ENCODE peak calls at places on chromosome 18, in ten cellular contexts. T is thyroid gland, Z is foreskin fibroblast, M is colonic mucosa, R is brain microvascular endothelial cell, S is coronary artery, F is endothelial cell, I is neural progenitor cell, X is GM06990, C is psoas muscle. D is an unnamed sample.

GRCh38 chr18:26468931-26469340 is 79.4 kb downstream of the KCTD1 start:
- DNase-seq in F (peak), X (no peak), R (no peak), Z (no peak), M (no peak), T (no peak), C (no peak), I (peak), S (no peak), D (peak)

GRCh38 chr18:5601188-5601624 is 57.4 kb upstream of the EPB41L3 start:
- DNase-seq in R (no peak), F (no peak), S (no peak), I (no peak), T (no peak), C (no peak), X (no peak), Z (no peak), M (no peak), D (no peak)

GRCh38 chr18:23933407-23933806 is 81.1 kb upstream of the TTC39C start:
- DNase-seq in C (no peak), R (no peak), F (no peak), Z (peak), I (no peak), T (no peak), M (no peak), X (no peak), S (no peak), D (no peak)

GRCh38 chr18:11587432-11587831 is 22.0 kb upstream of the SLC35G4 start:
- DNase-seq in F (no peak), S (no peak), C (no peak), T (no peak), R (no peak), I (no peak), M (no peak), Z (no peak), X (no peak), D (no peak)

GRCh38 chr18:12028674-12029073 is 47.4 kb downstream of the IMPA2 start:
- DNase-seq in F (no peak), M (no peak), S (no peak), X (no peak), I (no peak), R (no peak), T (no peak), Z (no peak), C (no peak), D (no peak)

GRCh38 chr18:39500320-39500719 is 1934.7 kb upstream of the CELF4 start:
- DNase-seq in M (no peak), F (no peak), C (no peak), X (no peak), I (peak), T (no peak), R (no peak), S (no peak), Z (no peak), D (no peak)

GRCh38 chr18:35277633-35278032 is 12.4 kb downstream of the ZSCAN30 start:
- DNase-seq in S (no peak), F (no peak), M (no peak), X (no peak), T (no peak), I (no peak), Z (no peak), R (no peak), C (no peak), D (no peak)

GRCh38 chr18:76619342-76620315 is 124.6 kb upstream of the ZNF516 start:
- DNase-seq in Z (peak), X (no peak), C (peak), R (peak), S (no peak), F (peak), M (peak), T (peak), I (peak), D (no peak)

GRCh38 chr18:76495435-76496199 is 575 bp upstream of the ZNF516 start:
- DNase-seq in S (no peak), F (peak), M (peak), Z (peak), R (peak), T (peak), C (peak), X (peak), I (peak), D (peak)

GRCh38 chr18:23452728-23453656 is at the start of gene RIOK3:
- DNase-seq in R (peak), X (peak), Z (peak), C (peak), F (peak), I (peak), T (peak), S (peak), M (peak), D (peak)

GRCh38 chr18:78092901-78093300 is 843.3 kb downstream of the GALR1 start:
- DNase-seq in R (no peak), S (no peak), M (no peak), F (no peak), I (no peak), Z (no peak), T (no peak), C (no peak), X (no peak), D (no peak)

GRCh38 chr18:525066-525797 is 24.7 kb upstream of the COLEC12 start:
- DNase-seq in S (no peak), C (no peak), M (no peak), X (no peak), Z (peak), F (no peak), T (no peak), I (no peak), R (peak), D (no peak)

GRCh38 chr18:59624384-59624760 is 72.9 kb downstream of the CCBE1 start:
- DNase-seq in Z (no peak), C (no peak), I (no peak), T (no peak), F (no peak), X (no peak), R (no peak), M (no peak), S (no peak), D (no peak)

GRCh38 chr18:46070683-46071614 is 1.1 kb downstream of the PSTPIP2 start:
- DNase-seq in Z (no peak), T (no peak), S (no peak), R (no peak), F (peak), C (no peak), I (no peak), M (no peak), X (peak), D (no peak)

GRCh38 chr18:47969851-47970250 is 39.4 kb upstream of the SMAD2 start:
- DNase-seq in T (no peak), S (no peak), M (no peak), F (no peak), Z (no peak), I (no peak), R (peak), X (no peak), C (no peak), D (no peak)

GRCh38 chr18:37956902-37957301 is 391.3 kb upstream of the CELF4 start:
- DNase-seq in R (no peak), M (no peak), X (no peak), C (no peak), T (no peak), F (no peak), Z (no peak), S (no peak), I (no peak), D (no peak)

GRCh38 chr18:58896268-58896667 is 31.6 kb downstream of the ZNF532 start:
- DNase-seq in T (peak), C (no peak), F (no peak), M (no peak), S (no peak), R (no peak), X (peak), Z (no peak), I (no peak), D (peak)

GRCh38 chr18:28766721-28767120 is 589.8 kb upstream of the CDH2 start:
- DNase-seq in F (no peak), C (no peak), T (no peak), S (no peak), R (no peak), M (no peak), I (no peak), X (no peak), Z (peak), D (no peak)

GRCh38 chr18:33282709-33283333 is 157.7 kb downstream of the CCDC178 start:
- DNase-seq in I (no peak), M (no peak), T (peak), S (peak), R (no peak), Z (no peak), X (no peak), F (no peak), C (no peak), D (no peak)

GRCh38 chr18:21145371-21145770 is 33.8 kb upstream of the ROCK1 start:
- DNase-seq in C (no peak), I (no peak), X (no peak), T (no peak), R (no peak), F (no peak), S (no peak), Z (no peak), M (no peak), D (no peak)

GRCh38 chr18:22828171-22828570 is 105.0 kb upstream of the RBBP8 start:
- DNase-seq in C (no peak), R (no peak), S (no peak), I (no peak), T (no peak), M (no peak), Z (peak), F (no peak), X (no peak), D (no peak)

GRCh38 chr18:77096031-77096371 is 36.6 kb downstream of the MBP start:
- DNase-seq in T (no peak), M (no peak), Z (no peak), F (no peak), X (no peak), R (no peak), C (no peak), S (no peak), I (no peak), D (no peak)

GRCh38 chr18:21463718-21464117 is 136.8 kb downstream of the ESCO1 start:
- DNase-seq in I (no peak), M (no peak), C (no peak), S (no peak), X (no peak), R (no peak), Z (no peak), T (no peak), F (no peak), D (no peak)

GRCh38 chr18:57542126-57542525 is 44.4 kb downstream of the FECH start:
- DNase-seq in R (peak), T (no peak), I (no peak), F (no peak), X (no peak), Z (peak), C (no peak), M (no peak), S (no peak), D (no peak)

GRCh38 chr18:3340682-3341097 is 78.8 kb downstream of the MYL12B start:
- DNase-seq in S (no peak), R (no peak), Z (peak), T (no peak), I (no peak), M (no peak), X (no peak), F (no peak), C (no peak), D (no peak)

GRCh38 chr18:54359233-54359632 is 1.5 kb downstream of the C18orf54 start:
- DNase-seq in F (no peak), S (no peak), R (no peak), M (no peak), Z (peak), X (no peak), C (no peak), T (no peak), I (peak), D (no peak)

GRCh38 chr18:54357082-54357659 is 487 bp downstream of the STARD6 start:
- DNase-seq in I (no peak), S (no peak), M (peak), R (no peak), C (no peak), Z (no peak), F (no peak), X (no peak), T (no peak), D (no peak)

GRCh38 chr18:54358495-54358793 is 738 bp downstream of the C18orf54 start:
- DNase-seq in Z (peak), I (no peak), X (no peak), T (no peak), M (no peak), C (no peak), F (no peak), S (no peak), R (peak), D (no peak)

GRCh38 chr18:54360406-54360805 is 2.7 kb downstream of the C18orf54 start:
- DNase-seq in S (no peak), R (peak), X (no peak), T (no peak), M (no peak), F (no peak), C (no peak), I (peak), Z (peak), D (no peak)

GRCh38 chr18:54357660-54358494 is at the start of the genes C18orf54 and STARD6:
- DNase-seq in F (peak), C (peak), S (peak), Z (peak), M (peak), R (peak), T (peak), X (peak), I (peak), D (peak)
- TF ChIP-seq CTCF in F (peak), C (no peak), S (no peak), Z (peak), M (peak), R (peak), T (no peak), X (peak), I (peak), D (peak)

GRCh38 chr18:65936678-65937077 is 185.9 kb downstream of the CDH7 start:
- DNase-seq in T (no peak), F (no peak), Z (no peak), C (no peak), S (no peak), X (no peak), R (no peak), I (no peak), M (no peak), D (no peak)
- TF ChIP-seq CTCF in T (no peak), F (no peak), Z (no peak), C (no peak), S (no peak), X (no peak), R (no peak), I (no peak), M (no peak), D (no peak)

GRCh38 chr18:65091737-65092329 is 659.0 kb upstream of the CDH7 start:
- DNase-seq in R (peak), F (peak), I (peak), T (no peak), Z (peak), S (no peak), M (peak), X (no peak), C (no peak), D (no peak)
- TF ChIP-seq CTCF in R (peak), F (peak), I (peak), T (peak), Z (peak), S (no peak), M (peak), X (peak), C (peak), D (peak)

GRCh38 chr18:36756262-36756661 is 72.5 kb downstream of the TPGS2 start:
- DNase-seq in T (no peak), M (no peak), I (no peak), Z (peak), C (no peak), F (no peak), R (no peak), X (no peak), S (no peak), D (no peak)
- TF ChIP-seq CTCF in T (no peak), M (no peak), I (no peak), Z (no peak), C (no peak), F (no peak), R (no peak), X (no peak), S (no peak), D (no peak)

DNA sequence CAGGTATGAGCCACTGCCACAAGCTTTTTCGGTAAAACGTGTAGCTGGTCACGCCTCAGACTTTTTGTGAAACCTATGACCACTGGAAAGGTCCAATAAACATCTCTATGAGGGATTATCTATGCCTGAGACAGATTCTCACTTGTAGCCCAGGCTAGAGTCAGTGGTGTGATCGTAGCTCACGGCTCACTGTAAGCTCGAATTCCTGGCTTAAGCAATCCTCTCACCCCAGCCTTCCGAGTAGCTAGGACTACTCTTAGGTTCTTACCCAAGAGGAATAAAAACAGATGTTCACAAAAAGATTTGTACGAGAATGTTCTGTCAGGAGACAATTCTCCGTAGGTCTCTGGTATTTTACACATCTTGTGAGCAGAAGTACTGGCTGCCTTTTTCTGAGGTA is 25.7 kb upstream of the RALBP1 start:
- DNase-seq in X (no peak), T (no peak), F (no peak), Z (peak), C (no peak), I (peak), R (no peak), S (no peak), M (no peak), D (no peak)
- TF ChIP-seq CTCF in X (no peak), T (no peak), F (no peak), Z (no peak), C (no peak), I (no peak), R (no peak), S (no peak), M (no peak), D (no peak)

DNA sequence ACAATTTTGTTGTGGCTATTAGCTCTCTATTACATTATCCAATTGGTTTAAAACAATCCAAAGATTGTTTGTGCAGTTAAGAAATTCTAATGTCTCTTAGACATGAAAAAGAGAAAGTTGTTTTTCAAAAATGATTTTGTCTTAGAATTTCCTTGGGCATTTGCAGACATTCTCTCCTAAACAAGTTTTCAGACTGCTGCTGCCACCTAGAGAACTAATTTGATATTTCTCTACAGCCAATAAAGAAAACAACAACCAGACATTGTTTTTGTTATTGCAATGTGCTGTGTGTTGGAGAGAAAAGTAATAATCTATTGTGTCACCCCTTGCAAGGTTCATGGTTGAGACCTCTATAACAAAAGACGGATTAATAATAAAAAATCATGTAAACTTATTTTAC is 119.0 kb upstream of the SYT4 start:
- DNase-seq in Z (peak), X (no peak), C (no peak), I (peak), M (no peak), R (peak), S (no peak), F (peak), T (no peak), D (no peak)
- TF ChIP-seq CTCF in Z (peak), X (peak), C (peak), I (peak), M (no peak), R (peak), S (no peak), F (peak), T (peak), D (no peak)

GRCh38 chr18:50507120-50507590 is 52.7 kb upstream of the MAPK4 start:
- DNase-seq in S (no peak), M (no peak), X (no peak), C (peak), I (peak), Z (no peak), T (peak), F (peak), R (peak), D (peak)
- TF ChIP-seq CTCF in S (peak), M (peak), X (peak), C (peak), I (peak), Z (peak), T (peak), F (no peak), R (peak), D (peak)

GRCh38 chr18:43590182-43590903 is 313.1 kb upstream of the SYT4 start:
- DNase-seq in Z (peak), I (no peak), F (no peak), R (no peak), X (no peak), S (no peak), C (peak), M (no peak), T (no peak), D (no peak)

GRCh38 chr18:43588838-43589237 is 311.5 kb upstream of the SYT4 start:
- DNase-seq in I (no peak), S (no peak), M (no peak), Z (no peak), C (no peak), F (no peak), X (no peak), T (no peak), R (no peak), D (no peak)

GRCh38 chr18:43592268-43592667 is 315.0 kb upstream of the SYT4 start:
- DNase-seq in I (no peak), C (no peak), T (no peak), M (no peak), X (no peak), Z (no peak), F (no peak), S (no peak), R (no peak), D (no peak)

GRCh38 chr18:43589611-43590151 is 312.4 kb upstream of the SYT4 start:
- DNase-seq in F (no peak), S (no peak), R (no peak), T (no peak), Z (no peak), C (peak), M (no peak), X (no peak), I (no peak), D (no peak)

GRCh38 chr18:43587538-43588153 is 310.4 kb upstream of the SYT4 start:
- DNase-seq in R (peak), M (no peak), S (no peak), C (no peak), X (no peak), Z (peak), I (peak), F (no peak), T (no peak), D (peak)
- TF ChIP-seq CTCF in R (peak), M (peak), S (peak), C (peak), X (peak), Z (peak), I (peak), F (peak), T (peak), D (peak)